ENCODE peak calls at places on chromosomes 5 and 9, in nine cellular contexts. X is activated CD8-positive, alpha-beta memory T cell treated with anti-CD3 and anti-CD28 coated beads for 4 hours; P is heart right ventricle; F is A172; K is aorta; A is stimulated activated CD8-positive, alpha-beta memory T cell treated with anti-CD3 and anti-CD28 coated beads, Interleukin-15, amount 100 ng/mL, for 24 hours; G is caudate nucleus; N is Calu3; T is cerebellum. L is an unnamed sample.

GRCh38 chr9:126491256-126491879 is 122.4 kb upstream of the LMX1B start:
- DNase-seq in X (peak), F (peak), A (no peak), K (peak), G (peak), T (peak), P (no peak), N (peak), L (peak)

GRCh38 chr9:16883586-16883985 is 13.1 kb upstream of the BNC2 start:
- DNase-seq in A (no peak), X (no peak), G (no peak), K (no peak), T (no peak), P (no peak), F (no peak), N (no peak), L (no peak)

GRCh38 chr9:126630458-126631237 is 16.9 kb downstream of the LMX1B start:
- DNase-seq in P (no peak), N (no peak), F (peak), X (no peak), G (no peak), K (no peak), A (no peak), T (no peak), L (no peak)

GRCh38 chr5:106873558-106873957 is 797.2 kb downstream of the EFNA5 start:
- DNase-seq in G (no peak), P (no peak), K (no peak), X (no peak), N (peak), F (no peak), T (no peak), A (no peak), L (no peak)

GRCh38 chr5:78972654-78973428 is 12.3 kb downstream of the ARSB start:
- DNase-seq in A (no peak), P (no peak), X (no peak), K (peak), G (no peak), F (peak), N (no peak), T (peak), L (no peak)

GRCh38 chr9:121725008-121725795 is 73.8 kb downstream of the DAB2IP start:
- DNase-seq in F (peak), A (no peak), P (peak), G (no peak), T (peak), K (peak), X (no peak), N (no peak), L (peak)

GRCh38 chr5:32158679-32158975 is 15.5 kb downstream of the GOLPH3 start:
- DNase-seq in X (no peak), A (no peak), T (no peak), P (no peak), F (no peak), N (no peak), K (no peak), G (no peak), L (no peak)

GRCh38 chr5:54909126-54909525 is 76.3 kb downstream of the ESM1 start:
- DNase-seq in T (no peak), X (no peak), G (no peak), K (no peak), N (no peak), A (no peak), P (no peak), F (no peak), L (no peak)

GRCh38 chr9:65437724-65438123 is 152.7 kb upstream of the FOXD4L5 start:
- DNase-seq in N (no peak), A (no peak), P (no peak), X (no peak), T (no peak), G (no peak), K (no peak), F (no peak), L (no peak)

GRCh38 chr5:3226171-3226570 is 369.5 kb upstream of the IRX1 start:
- DNase-seq in T (no peak), X (no peak), N (no peak), A (no peak), F (no peak), P (no peak), G (peak), K (no peak), L (no peak)

GRCh38 chr9:14271078-14271673 is 42.8 kb downstream of the NFIB start:
- DNase-seq in A (no peak), P (peak), K (peak), T (no peak), X (no peak), F (peak), G (peak), N (no peak), L (peak)

GRCh38 chr9:21943464-21943863 is 50.7 kb downstream of the CDKN2A start:
- DNase-seq in X (no peak), T (no peak), F (no peak), G (no peak), P (no peak), N (no peak), K (no peak), A (no peak), L (no peak)

L was measured in psoas muscle.